ENCODE peak calls at places on chromosomes 5 and 9, in five cellular contexts. E is neural progenitor cell, H is HT-29, Q is amniotic stem cell, J is fibroblast of pulmonary artery. S is an unnamed sample.

GRCh38 chr5:55701462-55702103 is 10.5 kb downstream of the SLC38A9 start:
- DNase-seq in E (no peak), H (no peak), Q (no peak), J (no peak), S (no peak)

GRCh38 chr9:27940535-27940934 is 367.3 kb upstream of the C9orf72 start:
- DNase-seq in E (no peak), H (no peak), Q (no peak), J (no peak), S (no peak)

GRCh38 chr5:169162407-169162806 is 138.5 kb downstream of the SLIT3 start:
- DNase-seq in E (no peak), H (no peak), Q (no peak), J (peak; percentile 41), S (no peak)

GRCh38 chr5:472076-472655 is 29.2 kb downstream of the EXOC3 start:
- DNase-seq in E (no peak), H (peak; percentile 69), Q (no peak), J (no peak), S (no peak)

GRCh38 chr9:101705135-101705661 is 33.2 kb downstream of the GRIN3A start:
- DNase-seq in E (peak; percentile 67), H (peak; percentile 66), Q (no peak), J (no peak), S (no peak)

GRCh38 chr9:36258989-36259315 is 704 bp upstream of the GNE start:
- DNase-seq in E (no peak), H (peak; percentile 3), Q (no peak), J (no peak), S (no peak)

GRCh38 chr5:146565764-146566163 is 49.8 kb upstream of the GPR151 start:
- DNase-seq in E (peak; percentile 81), H (peak; percentile 55), Q (peak; percentile 31), J (peak; percentile 65), S (no peak)

GRCh38 chr9:134431626-134432025 is 105.4 kb downstream of the RXRA start:
- DNase-seq in E (no peak), H (no peak), Q (no peak), J (no peak), S (no peak)

GRCh38 chr5:54329731-54330709 is 19.6 kb upstream of the ARL15 start:
- DNase-seq in E (no peak), H (peak; percentile 80), Q (peak; percentile 72), J (peak; percentile 74), S (peak; percentile 77)

S was measured in keratinocyte.